ENCODE peak calls at places on chromosomes 7 and 10, in five cellular contexts. J is A549, S is K562, N is GM12878, C is HepG2. V is an unnamed sample.

GRCh38 chr10:99921948-99922347 is 87.8 kb downstream of the DNMBP start:
- DNase-seq in N (no peak), C (no peak), S (no peak), J (peak), V (no peak)

GRCh38 chr7:105664816-105665525 is 83.7 kb upstream of the EFCAB10 start:
- DNase-seq in N (no peak), S (peak), J (peak), C (peak), V (peak)

GRCh38 chr10:28592953-28593352 is 60.0 kb downstream of the WAC start:
- DNase-seq in C (peak), S (peak), N (no peak), J (peak), V (no peak)

GRCh38 chr7:151206914-151207313 is 3.4 kb downstream of the H2BK1 start:
- DNase-seq in J (no peak), S (peak), N (no peak), C (no peak), V (no peak)

GRCh38 chr10:18159596-18159995 is 19.4 kb downstream of the CACNB2 start:
- DNase-seq in C (no peak), S (no peak), J (no peak), N (no peak), V (no peak)

GRCh38 chr10:14010083-14010551 is 320.6 kb downstream of the FRMD4A start:
- DNase-seq in C (no peak), S (no peak), J (no peak), N (no peak), V (peak)

GRCh38 chr10:23530079-23530478 is 91.2 kb downstream of the OTUD1 start:
- DNase-seq in N (no peak), J (no peak), S (no peak), C (no peak), V (no peak)

GRCh38 chr10:100969175-100970075 is at the start of gene SEMA4G:
- DNase-seq in N (no peak), S (peak), C (peak), J (peak), V (peak)

GRCh38 chr10:112957589-112958202 is 7.6 kb downstream of the TCF7L2 start:
- DNase-seq in J (no peak), N (no peak), C (no peak), S (no peak), V (no peak)

GRCh38 chr7:7816816-7817536 is 98.6 kb upstream of the RPA3 start:
- DNase-seq in S (no peak), N (no peak), J (no peak), C (peak), V (no peak)

GRCh38 chr7:17626215-17626614 is 314.1 kb downstream of the SNX13 start:
- DNase-seq in S (no peak), N (no peak), C (no peak), J (no peak), V (no peak)
- TF ChIP-seq JUNB in S (no peak), N (no peak), C (no peak), J (no peak), V (no peak)

GRCh38 chr10:68602434-68602833 is 42.3 kb downstream of the TET1 start:
- DNase-seq in J (no peak), S (no peak), N (no peak), C (peak), V (no peak)

GRCh38 chr10:68603766-68604165 is 43.6 kb downstream of the TET1 start:
- DNase-seq in N (no peak), J (no peak), S (no peak), C (no peak), V (peak)

GRCh38 chr10:68600041-68600778 is 40.1 kb downstream of the TET1 start:
- DNase-seq in J (peak), C (peak), S (peak), N (peak), V (peak)

GRCh38 chr10:68599754-68600040 is 39.6 kb downstream of the TET1 start:
- DNase-seq in J (no peak), N (no peak), C (no peak), S (no peak), V (no peak)

DNA sequence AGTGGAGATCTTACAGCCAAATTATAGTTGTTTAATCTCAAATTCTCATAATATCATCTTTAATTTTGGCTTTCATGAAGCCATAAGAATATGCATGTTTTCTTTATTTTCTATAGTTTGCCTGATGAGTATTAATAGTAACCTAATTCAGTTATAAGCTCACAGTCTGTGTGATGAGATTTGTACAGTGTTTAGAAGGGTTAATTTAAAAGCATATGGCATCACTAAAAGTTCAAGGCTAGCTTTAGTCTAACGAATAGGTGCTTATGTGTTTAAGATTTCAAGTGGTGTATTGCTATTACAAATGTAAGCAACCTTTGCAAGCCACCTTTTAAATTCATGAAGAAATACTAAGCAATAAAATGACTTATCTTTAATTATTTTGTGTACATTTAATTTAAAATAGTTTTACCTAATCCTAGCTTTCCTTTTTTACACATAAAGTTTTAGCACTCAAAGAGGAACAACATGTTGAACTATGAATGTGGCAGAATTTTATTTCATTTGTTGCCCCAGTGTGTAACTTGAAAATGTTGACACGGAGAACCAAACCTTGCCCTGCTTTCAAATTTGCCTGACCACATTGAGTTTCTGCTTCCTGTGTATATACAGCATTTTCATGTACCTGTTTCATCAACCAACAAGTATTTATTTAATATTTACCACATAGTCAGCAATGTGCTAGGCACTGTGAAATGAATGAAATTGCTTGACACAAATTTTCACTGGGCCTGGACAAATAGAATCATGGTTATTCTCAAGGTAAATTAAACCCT is 41.5 kb downstream of the TET1 start:
- DNase-seq in S (no peak), J (no peak), N (peak), C (no peak), V (no peak)
- TF ChIP-seq JUNB in S (no peak), J (no peak), N (no peak), C (no peak), V (no peak)

GRCh38 chr7:81704595-81704994 is 65.3 kb downstream of the HGF start:
- DNase-seq in S (no peak), J (no peak), C (no peak), N (no peak), V (no peak)

GRCh38 chr7:81714306-81714705 is 55.5 kb downstream of the HGF start:
- DNase-seq in C (no peak), S (no peak), J (no peak), N (no peak), V (no peak)

GRCh38 chr7:81705206-81705605 is 64.6 kb downstream of the HGF start:
- DNase-seq in J (no peak), C (no peak), N (no peak), S (no peak), V (no peak)

GRCh38 chr7:81710751-81711150 is 59.1 kb downstream of the HGF start:
- DNase-seq in C (no peak), S (no peak), J (no peak), N (no peak), V (no peak)

DNA sequence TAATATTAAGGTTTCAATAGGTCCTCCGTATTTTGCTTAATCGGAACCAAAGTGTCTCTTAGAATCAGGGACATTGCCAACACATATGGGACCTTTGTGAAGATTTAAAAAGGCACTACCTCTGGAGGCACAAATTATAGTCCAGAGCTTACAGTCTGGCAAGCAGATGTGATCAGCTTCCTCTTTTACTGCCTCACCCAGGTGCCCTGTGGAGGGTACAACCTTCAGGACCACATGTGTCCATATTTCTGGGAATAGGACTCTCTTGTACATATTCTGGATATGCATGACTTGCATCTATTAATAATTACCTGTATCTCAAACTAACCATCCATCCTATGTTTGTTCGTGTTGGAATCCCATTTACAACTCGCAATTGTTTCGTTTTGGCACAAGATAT is 60.0 kb downstream of the HGF start:
- DNase-seq in J (peak), C (no peak), S (no peak), N (no peak), V (no peak)
- TF ChIP-seq JUNB in J (no peak), C (no peak), S (no peak), N (no peak), V (no peak)

GRCh38 chr7:100826546-100827329 is 585 bp downstream of the EPHB4 start:
- DNase-seq in N (no peak), J (no peak), C (no peak), S (peak), V (peak)

GRCh38 chr7:100832281-100832633 is 4.9 kb upstream of the EPHB4 start:
- DNase-seq in S (no peak), J (no peak), N (no peak), C (no peak), V (no peak)

GRCh38 chr7:100830396-100830795 is 3.1 kb upstream of the EPHB4 start:
- DNase-seq in S (no peak), J (no peak), C (no peak), N (no peak), V (no peak)

GRCh38 chr7:100827330-100828226 is at the start of gene EPHB4:
- DNase-seq in S (peak), C (peak), J (peak), N (no peak), V (peak)

GRCh38 chr7:100829150-100829716 is 1.9 kb upstream of the EPHB4 start:
- DNase-seq in S (peak), N (no peak), J (no peak), C (no peak), V (peak)
- TF ChIP-seq JUNB in S (no peak), N (no peak), J (no peak), C (no peak), V (no peak)

GRCh38 chr10:79555354-79555753 is 4.9 kb downstream of the SFTPA2 start:
- DNase-seq in C (no peak), S (no peak), N (no peak), J (no peak), V (no peak)
- TF ChIP-seq JUNB in C (no peak), S (no peak), N (no peak), J (no peak), V (no peak)

GRCh38 chr7:28904539-28905143 is 53.5 kb downstream of the TRIL start:
- DNase-seq in S (no peak), J (no peak), N (no peak), C (no peak), V (no peak)
- TF ChIP-seq JUNB in S (no peak), J (no peak), N (no peak), C (no peak), V (no peak)

DNA sequence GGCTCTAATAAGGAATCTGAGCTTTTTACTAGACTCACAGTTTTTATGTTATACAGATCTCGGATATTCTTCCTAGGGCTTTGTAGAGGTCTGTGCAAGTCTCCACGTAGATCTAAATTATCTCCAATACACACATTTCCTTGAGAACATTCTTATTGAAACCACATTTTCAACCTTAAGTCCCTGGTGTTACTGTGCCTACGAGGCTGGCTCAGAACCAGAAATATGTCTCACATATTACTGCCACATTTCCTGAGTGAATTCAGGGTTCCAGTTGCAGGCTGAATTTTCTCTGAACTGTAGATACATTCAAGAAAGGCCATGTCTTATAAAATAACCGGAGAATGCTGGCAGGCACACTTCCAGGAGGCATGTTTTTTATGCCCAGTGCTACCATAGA is 46.5 kb downstream of the INHBA start:
- DNase-seq in N (no peak), C (no peak), S (no peak), J (no peak), V (no peak)
- TF ChIP-seq JUNB in N (no peak), C (no peak), S (no peak), J (no peak), V (no peak)